ENCODE peak calls at places on chromosomes 11 and 22, in seven cellular contexts. W, N, A, U, B, H and T are unnamed samples.

GRCh38 chr11:112454841-112455240 is 194.2 kb upstream of the PLET1 start:
- DNase-seq in W (no peak), N (no peak), A (no peak), U (no peak), B (no peak), H (no peak), T (no peak)

GRCh38 chr11:46321757-46322156 is 25.5 kb upstream of the DGKZ start:
- DNase-seq in W (no peak), N (no peak), A (no peak), U (no peak), B (no peak), H (no peak), T (no peak)

GRCh38 chr11:59560290-59560701 is 49.0 kb downstream of the OR4D9 start:
- DNase-seq in W (peak; percentile 81), N (peak; percentile 69), A (peak; percentile 78), U (no peak), B (peak; percentile 63), H (peak; percentile 87), T (peak; percentile 86)

GRCh38 chr11:66595245-66595904 is 2.4 kb downstream of the CCS start:
- DNase-seq in W (peak; percentile 25), N (peak; percentile 42), A (peak; percentile 67), U (no peak), B (peak; percentile 39), H (no peak), T (peak; percentile 42)

GRCh38 chr11:73647459-73648100 is 1.2 kb downstream of the PLEKHB1 start:
- DNase-seq in W (peak; percentile 94), N (peak; percentile 94), A (peak; percentile 95), U (no peak), B (peak; percentile 91), H (peak; percentile 100), T (peak; percentile 97)

GRCh38 chr22:23066200-23067022 is 3.9 kb upstream of the GNAZ start:
- DNase-seq in W (no peak), N (peak; percentile 2), A (no peak), U (no peak), B (no peak), H (no peak), T (no peak)

GRCh38 chr22:23501244-23501643 is 78.8 kb downstream of the IGLL1 start:
- DNase-seq in W (no peak), N (no peak), A (no peak), U (no peak), B (no peak), H (no peak), T (no peak)

GRCh38 chr11:79582434-79582833 is 141.6 kb upstream of the TENM4 start:
- DNase-seq in W (no peak), N (no peak), A (no peak), U (no peak), B (no peak), H (no peak), T (no peak)

GRCh38 chr11:11072067-11072466 is 214.2 kb upstream of the ZBED5 start:
- DNase-seq in W (no peak), N (no peak), A (no peak), U (no peak), B (no peak), H (peak; percentile 36), T (no peak)

GRCh38 chr11:117107701-117108590 is 9.7 kb upstream of the SIK3 start:
- DNase-seq in W (no peak), N (no peak), A (no peak), U (no peak), B (no peak), H (no peak), T (no peak)

GRCh38 chr22:23913306-23913660 is 19.1 kb downstream of the MIF start:
- DNase-seq in W (no peak), N (no peak), A (peak; percentile 59), U (no peak), B (no peak), H (no peak), T (no peak)

GRCh38 chr11:102730036-102730815 is 5.5 kb upstream of the MMP8 start:
- DNase-seq in W (no peak), N (no peak), A (no peak), U (no peak), B (no peak), H (peak; percentile 75), T (no peak)

GRCh38 chr11:33624082-33624481 is 76.5 kb downstream of the C11orf91 start:
- DNase-seq in W (no peak), N (no peak), A (no peak), U (no peak), B (no peak), H (peak; percentile 58), T (no peak)

GRCh38 chr11:1207451-1208360 is 15.2 kb upstream of the MUC5B start:
- DNase-seq in W (no peak), N (no peak), A (no peak), U (no peak), B (no peak), H (no peak), T (no peak)

GRCh38 chr11:65872555-65873279 is at the start of gene EFEMP2:
- DNase-seq in W (no peak), N (no peak), A (no peak), U (no peak), B (no peak), H (peak; percentile 45), T (no peak)